ENCODE peak calls at places on chromosomes 6 and 20, in four cellular contexts. One of them, this sample, is unnamed.

GRCh38 chr6:28977351-28978136 is 27.6 kb downstream of the ZNF311 start:
- DNase-seq in GM12891: no peak
- DNase-seq in K562: no peak
- DNase-seq in GM12878: no peak
- DNase-seq in this sample: peak

GRCh38 chr6:136034422-136034821 is 182.9 kb downstream of the PDE7B start:
- DNase-seq in GM12878: no peak
- DNase-seq in K562: no peak
- DNase-seq in GM12891: no peak
- DNase-seq in this sample: no peak

GRCh38 chr6:68880050-68880449 is 245.0 kb downstream of the ADGRB3 start:
- DNase-seq in K562: no peak
- DNase-seq in GM12891: no peak
- DNase-seq in GM12878: no peak
- DNase-seq in this sample: no peak

GRCh38 chr6:6915219-6915618 is 192.5 kb upstream of the RREB1 start:
- DNase-seq in GM12878: no peak
- DNase-seq in K562: no peak
- DNase-seq in GM12891: no peak
- DNase-seq in this sample: no peak

GRCh38 chr20:62711703-62712101 is 3.1 kb downstream of the NTSR1 start:
- DNase-seq in K562: peak
- DNase-seq in GM12878: no peak
- DNase-seq in GM12891: no peak
- DNase-seq in this sample: no peak

GRCh38 chr6:722608-723007 is 29.7 kb upstream of the EXOC2 start:
- DNase-seq in GM12891: no peak
- DNase-seq in GM12878: no peak
- DNase-seq in K562: no peak
- DNase-seq in this sample: no peak

GRCh38 chr20:62678553-62678952 is 30.1 kb upstream of the NTSR1 start:
- DNase-seq in GM12891: no peak
- DNase-seq in K562: no peak
- DNase-seq in GM12878: no peak
- DNase-seq in this sample: peak

GRCh38 chr6:138258991-138259390 is 40.7 kb upstream of the PBOV1 start:
- DNase-seq in GM12891: no peak
- DNase-seq in K562: no peak
- DNase-seq in GM12878: no peak
- DNase-seq in this sample: no peak

GRCh38 chr6:84456803-84457202 is 229.4 kb upstream of the CEP162 start:
- DNase-seq in GM12891: no peak
- DNase-seq in K562: no peak
- DNase-seq in GM12878: no peak
- DNase-seq in this sample: no peak

GRCh38 chr6:35512740-35513139 is at the start of gene TULP1:
- DNase-seq in GM12878: no peak
- DNase-seq in GM12891: no peak
- DNase-seq in K562: no peak
- DNase-seq in this sample: no peak

GRCh38 chr20:21208999-21209398 is 83.1 kb downstream of the KIZ start:
- DNase-seq in GM12891: no peak
- DNase-seq in GM12878: no peak
- DNase-seq in K562: no peak
- DNase-seq in this sample: no peak

GRCh38 chr6:50994026-50994720 is 175.5 kb downstream of the TFAP2B start:
- DNase-seq in GM12878: no peak
- DNase-seq in K562: no peak
- DNase-seq in GM12891: no peak
- DNase-seq in this sample: no peak

GRCh38 chr20:61819484-61819846 is 246.2 kb downstream of the TAF4 start:
- DNase-seq in GM12891: no peak
- DNase-seq in GM12878: no peak
- DNase-seq in K562: no peak
- DNase-seq in this sample: no peak

GRCh38 chr6:136523196-136523595 is 27.0 kb downstream of the MAP7 start:
- DNase-seq in K562: no peak
- DNase-seq in GM12878: no peak
- DNase-seq in GM12891: no peak
- DNase-seq in this sample: no peak

GRCh38 chr20:61817575-61817974 is 248.1 kb downstream of the TAF4 start:
- DNase-seq in GM12891: no peak
- DNase-seq in K562: no peak
- DNase-seq in GM12878: no peak
- DNase-seq in this sample: no peak

GRCh38 chr6:75502884-75503283 is 9.3 kb upstream of the FILIP1 start:
- DNase-seq in K562: no peak
- DNase-seq in GM12878: no peak
- DNase-seq in GM12891: no peak
- DNase-seq in this sample: no peak

GRCh38 chr6:5723905-5724691 is 282.6 kb downstream of the NRN1 start:
- DNase-seq in K562: no peak
- DNase-seq in GM12891: peak
- DNase-seq in GM12878: peak
- DNase-seq in this sample: peak

GRCh38 chr6:130421567-130421966 is 55.8 kb downstream of the TMEM200A start:
- DNase-seq in GM12878: no peak
- DNase-seq in GM12891: no peak
- DNase-seq in K562: no peak
- DNase-seq in this sample: no peak

GRCh38 chr6:9456241-9456658 is 958.6 kb downstream of the TFAP2A start:
- DNase-seq in K562: no peak
- DNase-seq in GM12878: no peak
- DNase-seq in GM12891: no peak
- DNase-seq in this sample: no peak

GRCh38 chr6:129105035-129105434 is 222.1 kb downstream of the LAMA2 start:
- DNase-seq in GM12878: no peak
- DNase-seq in GM12891: no peak
- DNase-seq in K562: no peak
- DNase-seq in this sample: no peak

GRCh38 chr20:44770480-44771171 is 25.0 kb downstream of the KCNK15 start:
- DNase-seq in K562: no peak
- DNase-seq in GM12891: no peak
- DNase-seq in GM12878: no peak
- DNase-seq in this sample: no peak

GRCh38 chr20:2463616-2464365 is 6.8 kb downstream of the SNRPB start:
- DNase-seq in GM12878: no peak
- DNase-seq in GM12891: no peak
- DNase-seq in K562: no peak
- DNase-seq in this sample: no peak

GRCh38 chr20:2460752-2461424 is 9.7 kb downstream of the SNRPB start:
- DNase-seq in GM12878: no peak
- DNase-seq in K562: no peak
- DNase-seq in GM12891: no peak
- DNase-seq in this sample: no peak

GRCh38 chr20:2465100-2465499 is 5.5 kb downstream of the SNRPB start:
- DNase-seq in GM12891: no peak
- DNase-seq in K562: no peak
- DNase-seq in GM12878: no peak
- DNase-seq in this sample: no peak

GRCh38 chr20:2459981-2460751 is 10.4 kb downstream of the SNRPB start:
- DNase-seq in GM12878: no peak
- DNase-seq in GM12891: no peak
- DNase-seq in K562: no peak
- DNase-seq in this sample: no peak

DNA sequence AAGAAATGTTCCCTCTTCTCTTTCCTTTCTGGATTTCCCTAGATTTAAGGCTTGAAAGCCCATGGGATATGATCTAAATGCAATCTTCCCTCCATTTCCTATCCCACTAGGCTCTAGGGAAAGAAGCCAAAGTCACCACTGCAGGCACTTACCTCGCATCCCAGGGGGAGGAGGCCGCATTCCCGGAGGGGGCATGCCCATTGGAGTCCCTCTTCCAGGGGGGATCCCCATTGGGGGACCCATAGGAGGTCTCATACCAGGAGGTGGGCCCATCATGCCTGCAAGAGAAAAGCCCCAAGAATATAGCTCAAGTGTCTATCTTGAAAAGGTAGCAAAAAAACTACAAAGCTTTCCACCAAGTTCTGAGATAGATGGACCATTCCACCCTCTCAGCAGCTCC is 8.1 kb downstream of the SNRPB start:
- DNase-seq in GM12878: no peak
- DNase-seq in K562: no peak
- DNase-seq in GM12891: no peak
- DNase-seq in this sample: no peak
- TF ChIP-seq SPI1 in GM12878: no peak
- TF ChIP-seq SPI1 in K562: no peak
- TF ChIP-seq SPI1 in GM12891: no peak
- TF ChIP-seq SPI1 in this sample: no peak

GRCh38 chr6:2038096-2038495 is 207.3 kb downstream of the GMDS start:
- DNase-seq in GM12891: no peak
- DNase-seq in GM12878: no peak
- DNase-seq in K562: no peak
- DNase-seq in this sample: no peak
- TF ChIP-seq SPI1 in GM12891: no peak
- TF ChIP-seq SPI1 in GM12878: no peak
- TF ChIP-seq SPI1 in K562: no peak
- TF ChIP-seq SPI1 in this sample: no peak

GRCh38 chr6:147941143-147941542 is 401.5 kb upstream of the SASH1 start:
- DNase-seq in GM12891: no peak
- DNase-seq in K562: no peak
- DNase-seq in GM12878: no peak
- DNase-seq in this sample: no peak
- TF ChIP-seq SPI1 in GM12891: no peak
- TF ChIP-seq SPI1 in K562: no peak
- TF ChIP-seq SPI1 in GM12878: no peak
- TF ChIP-seq SPI1 in this sample: no peak

DNA sequence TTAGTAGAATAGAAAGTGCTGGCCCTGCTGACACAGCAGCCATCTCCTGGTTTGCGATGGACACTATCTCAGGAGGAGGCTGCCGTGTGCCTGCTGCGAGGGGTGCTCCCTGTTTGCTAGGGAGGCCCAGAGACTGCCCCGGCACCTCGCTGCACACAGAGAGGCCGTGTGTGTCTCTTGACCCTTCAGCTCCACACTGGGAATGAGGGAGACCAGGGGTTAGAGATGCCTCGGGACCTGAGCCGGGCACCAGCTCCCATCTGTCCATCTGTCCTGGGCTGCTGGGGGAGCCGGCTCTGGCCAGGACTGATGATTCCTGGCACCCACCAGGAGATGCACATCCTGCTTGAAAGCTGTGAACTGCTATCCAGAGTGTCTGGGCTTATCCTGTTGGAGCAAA is 18.2 kb downstream of the PHACTR3 start:
- DNase-seq in K562: no peak
- DNase-seq in GM12891: no peak
- DNase-seq in GM12878: no peak
- DNase-seq in this sample: no peak
- TF ChIP-seq SPI1 in K562: no peak
- TF ChIP-seq SPI1 in GM12891: no peak
- TF ChIP-seq SPI1 in GM12878: no peak
- TF ChIP-seq SPI1 in this sample: no peak

GRCh38 chr20:57710841-57711240 is 1.0 kb upstream of the PMEPA1 start:
- DNase-seq in GM12891: no peak
- DNase-seq in GM12878: no peak
- DNase-seq in K562: no peak
- DNase-seq in this sample: no peak

GRCh38 chr20:57713505-57713903 is 3.7 kb upstream of the PMEPA1 start:
- DNase-seq in GM12878: no peak
- DNase-seq in K562: no peak
- DNase-seq in GM12891: no peak
- DNase-seq in this sample: no peak

GRCh38 chr20:57711311-57711712 is 1.5 kb upstream of the PMEPA1 start:
- DNase-seq in K562: no peak
- DNase-seq in GM12891: no peak
- DNase-seq in GM12878: no peak
- DNase-seq in this sample: no peak

GRCh38 chr20:57712851-57713504 is 3.2 kb upstream of the PMEPA1 start:
- DNase-seq in GM12891: no peak
- DNase-seq in GM12878: no peak
- DNase-seq in K562: no peak
- DNase-seq in this sample: no peak

DNA sequence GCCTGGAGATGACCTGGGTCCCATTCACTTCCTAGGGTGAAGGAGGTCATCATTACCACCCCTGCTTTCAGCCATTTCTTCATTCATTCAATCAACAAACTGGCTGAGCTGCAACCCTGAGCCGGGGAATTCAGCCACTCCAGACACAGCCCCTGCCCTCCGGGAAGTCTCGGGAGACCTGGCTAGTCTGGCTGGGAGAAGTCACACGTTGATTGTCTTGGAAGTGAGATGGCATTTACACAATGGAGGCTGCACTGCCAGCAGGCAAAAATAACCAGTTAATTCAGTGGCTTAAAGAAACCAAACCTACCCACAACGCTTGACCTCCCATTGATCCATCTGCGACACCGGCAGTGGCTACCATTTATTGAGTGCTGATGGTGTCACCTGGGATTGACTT is 2.0 kb upstream of the PMEPA1 start:
- DNase-seq in GM12878: no peak
- DNase-seq in GM12891: no peak
- DNase-seq in K562: no peak
- DNase-seq in this sample: no peak
- TF ChIP-seq SPI1 in GM12878: no peak
- TF ChIP-seq SPI1 in GM12891: no peak
- TF ChIP-seq SPI1 in K562: no peak
- TF ChIP-seq SPI1 in this sample: no peak

DNA sequence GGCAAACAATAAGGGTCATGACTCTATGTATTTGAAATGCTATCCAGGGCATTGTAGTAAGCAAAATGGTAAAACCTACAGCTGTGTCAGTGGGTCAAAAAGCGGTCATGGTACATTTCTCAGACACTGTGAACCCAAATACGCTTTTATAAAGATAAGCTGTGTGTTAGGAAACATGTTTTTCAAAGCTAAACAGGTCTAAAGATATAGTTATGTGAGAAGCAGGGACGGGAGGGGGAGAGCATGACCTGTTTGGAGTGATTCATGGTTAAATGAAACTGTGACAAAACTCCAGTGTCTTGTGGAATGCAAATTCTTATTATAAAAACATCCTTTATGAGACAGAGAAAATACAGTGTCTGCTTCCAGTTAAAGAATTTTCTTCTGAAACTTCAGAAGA is 205.4 kb upstream of the BMP2 start:
- DNase-seq in GM12878: no peak
- DNase-seq in K562: no peak
- DNase-seq in GM12891: no peak
- DNase-seq in this sample: no peak
- TF ChIP-seq SPI1 in GM12878: no peak
- TF ChIP-seq SPI1 in K562: no peak
- TF ChIP-seq SPI1 in GM12891: no peak
- TF ChIP-seq SPI1 in this sample: no peak

GRCh38 chr20:47276251-47276650 is 80.2 kb downstream of the ZMYND8 start:
- DNase-seq in K562: no peak
- DNase-seq in GM12878: no peak
- DNase-seq in GM12891: no peak
- DNase-seq in this sample: no peak
- TF ChIP-seq SPI1 in K562: no peak
- TF ChIP-seq SPI1 in GM12878: no peak
- TF ChIP-seq SPI1 in GM12891: no peak
- TF ChIP-seq SPI1 in this sample: no peak